ENCODE peak calls at places on chromosomes 2 and 18, in nine cellular contexts. One of them, this sample, is unnamed.

GRCh38 chr2:33904801-33905200 is 305.7 kb upstream of the FAM98A start:
- DNase-seq in IMR-90: no peak
- DNase-seq in Peyer's patch: no peak
- DNase-seq in spleen: no peak
- DNase-seq in stomach: no peak
- DNase-seq in tibial nerve: no peak
- DNase-seq in transverse colon: no peak
- DNase-seq in heart left ventricle: no peak
- DNase-seq in HCT116: no peak
- DNase-seq in this sample: no peak

GRCh38 chr18:43271593-43272432 is 5.5 kb downstream of the SYT4 start:
- DNase-seq in stomach: no peak
- DNase-seq in HCT116: peak; percentile 19
- DNase-seq in spleen: no peak
- DNase-seq in Peyer's patch: no peak
- DNase-seq in tibial nerve: no peak
- DNase-seq in transverse colon: no peak
- DNase-seq in IMR-90: peak; percentile 61
- DNase-seq in heart left ventricle: no peak
- DNase-seq in this sample: no peak

GRCh38 chr2:40528564-40528963 is 76.7 kb upstream of the SLC8A1 start:
- DNase-seq in Peyer's patch: no peak
- DNase-seq in IMR-90: no peak
- DNase-seq in HCT116: no peak
- DNase-seq in transverse colon: no peak
- DNase-seq in tibial nerve: no peak
- DNase-seq in stomach: no peak
- DNase-seq in spleen: no peak
- DNase-seq in heart left ventricle: no peak
- DNase-seq in this sample: no peak

GRCh38 chr2:75076088-75076487 is 117.6 kb downstream of the POLE4 start:
- DNase-seq in spleen: no peak
- DNase-seq in IMR-90: no peak
- DNase-seq in heart left ventricle: no peak
- DNase-seq in tibial nerve: no peak
- DNase-seq in stomach: no peak
- DNase-seq in Peyer's patch: no peak
- DNase-seq in HCT116: no peak
- DNase-seq in transverse colon: no peak
- DNase-seq in this sample: no peak

GRCh38 chr2:170394988-170395387 is 217.0 kb downstream of the MYO3B start:
- DNase-seq in spleen: no peak
- DNase-seq in IMR-90: no peak
- DNase-seq in tibial nerve: no peak
- DNase-seq in Peyer's patch: no peak
- DNase-seq in stomach: no peak
- DNase-seq in transverse colon: no peak
- DNase-seq in heart left ventricle: no peak
- DNase-seq in HCT116: no peak
- DNase-seq in this sample: no peak

GRCh38 chr2:187655001-187655400 is 100.8 kb upstream of the TFPI start:
- DNase-seq in stomach: no peak
- DNase-seq in spleen: no peak
- DNase-seq in transverse colon: no peak
- DNase-seq in IMR-90: no peak
- DNase-seq in heart left ventricle: no peak
- DNase-seq in HCT116: no peak
- DNase-seq in Peyer's patch: no peak
- DNase-seq in tibial nerve: no peak
- DNase-seq in this sample: no peak

GRCh38 chr18:14086459-14087231 is 45.6 kb downstream of the ZNF519 start:
- DNase-seq in stomach: no peak
- DNase-seq in IMR-90: peak; percentile 37
- DNase-seq in tibial nerve: no peak
- DNase-seq in spleen: no peak
- DNase-seq in Peyer's patch: no peak
- DNase-seq in heart left ventricle: no peak
- DNase-seq in transverse colon: no peak
- DNase-seq in HCT116: no peak
- DNase-seq in this sample: no peak

GRCh38 chr18:63994783-63995399 is 25.0 kb downstream of the SERPINB8 start:
- DNase-seq in tibial nerve: no peak
- DNase-seq in heart left ventricle: no peak
- DNase-seq in stomach: peak; percentile 55
- DNase-seq in IMR-90: peak; percentile 61
- DNase-seq in spleen: no peak
- DNase-seq in Peyer's patch: peak; percentile 23
- DNase-seq in HCT116: peak; percentile 22
- DNase-seq in transverse colon: peak; percentile 40
- DNase-seq in this sample: no peak

GRCh38 chr18:55264108-55264507 is 304.8 kb upstream of the CCDC68 start:
- DNase-seq in Peyer's patch: no peak
- DNase-seq in spleen: no peak
- DNase-seq in tibial nerve: no peak
- DNase-seq in IMR-90: peak; percentile 26
- DNase-seq in stomach: no peak
- DNase-seq in transverse colon: no peak
- DNase-seq in HCT116: no peak
- DNase-seq in heart left ventricle: no peak
- DNase-seq in this sample: no peak

GRCh38 chr18:78828131-78828530 is 151.5 kb upstream of the SALL3 start:
- DNase-seq in IMR-90: no peak
- DNase-seq in spleen: no peak
- DNase-seq in heart left ventricle: no peak
- DNase-seq in tibial nerve: no peak
- DNase-seq in stomach: no peak
- DNase-seq in Peyer's patch: no peak
- DNase-seq in transverse colon: no peak
- DNase-seq in HCT116: no peak
- DNase-seq in this sample: no peak

GRCh38 chr2:68964282-68964681 is 10.2 kb upstream of the GKN1 start:
- DNase-seq in transverse colon: no peak
- DNase-seq in tibial nerve: no peak
- DNase-seq in Peyer's patch: no peak
- DNase-seq in IMR-90: no peak
- DNase-seq in stomach: no peak
- DNase-seq in HCT116: no peak
- DNase-seq in heart left ventricle: no peak
- DNase-seq in spleen: no peak
- DNase-seq in this sample: no peak

GRCh38 chr2:130818809-130819208 is 17.9 kb upstream of the ARHGEF4 start:
- DNase-seq in heart left ventricle: no peak
- DNase-seq in Peyer's patch: no peak
- DNase-seq in IMR-90: no peak
- DNase-seq in stomach: no peak
- DNase-seq in HCT116: no peak
- DNase-seq in tibial nerve: no peak
- DNase-seq in transverse colon: no peak
- DNase-seq in spleen: peak; percentile 51
- DNase-seq in this sample: no peak

DNA sequence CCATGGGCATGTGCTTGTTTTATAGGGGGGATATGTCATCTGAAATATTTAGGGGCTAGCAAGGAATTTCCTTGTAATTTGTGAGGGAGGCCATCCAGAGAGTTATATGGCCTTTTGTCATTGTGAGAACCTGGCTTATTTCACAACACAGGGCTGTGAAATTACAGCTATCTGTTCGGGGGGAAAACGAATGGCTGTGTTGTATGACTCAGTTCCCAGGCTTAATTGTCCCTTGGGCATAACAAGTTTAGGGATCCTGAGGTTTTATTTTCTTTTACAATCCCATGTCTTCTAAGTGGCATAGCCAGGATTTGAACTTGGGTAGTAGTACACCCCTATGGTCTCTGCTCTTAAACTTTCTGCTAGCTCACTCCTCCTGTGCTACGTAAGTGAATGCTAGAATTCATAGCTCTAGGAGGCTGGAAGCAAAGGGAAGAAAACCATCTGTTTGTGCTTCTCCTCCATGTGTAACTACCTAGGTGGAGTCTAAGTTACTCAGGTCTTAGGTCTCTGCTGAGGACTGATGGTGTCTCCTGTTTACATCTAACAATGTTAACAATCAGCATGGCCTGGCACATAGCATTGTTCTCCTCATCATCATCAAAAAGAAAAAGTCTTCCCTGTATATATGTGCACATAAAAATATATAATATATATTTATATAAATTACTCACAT is 53.8 kb downstream of the SKA1 start:
- DNase-seq in spleen: no peak
- DNase-seq in IMR-90: no peak
- DNase-seq in tibial nerve: no peak
- DNase-seq in HCT116: no peak
- DNase-seq in stomach: no peak
- DNase-seq in heart left ventricle: no peak
- DNase-seq in Peyer's patch: no peak
- DNase-seq in transverse colon: no peak
- DNase-seq in this sample: no peak
- H3K9me3 ChIP-seq in spleen: peaks cover 13% of the 10 kb centered on the region
- H3K9me3 ChIP-seq in IMR-90: peaks cover 4% of the 10 kb centered on the region
- H3K9me3 ChIP-seq in tibial nerve: no peaks in the 10 kb centered on the region
- H3K9me3 ChIP-seq in HCT116: no peaks in the 10 kb centered on the region
- H3K9me3 ChIP-seq in stomach: peaks cover 13% of the 10 kb centered on the region
- H3K9me3 ChIP-seq in heart left ventricle: no peaks in the 10 kb centered on the region
- H3K9me3 ChIP-seq in Peyer's patch: no peaks in the 10 kb centered on the region
- H3K9me3 ChIP-seq in transverse colon: no peaks in the 10 kb centered on the region
- H3K9me3 ChIP-seq in this sample: no peaks in the 10 kb centered on the region

GRCh38 chr2:234969329-234970157 is 17.7 kb downstream of the SH3BP4 start:
- DNase-seq in heart left ventricle: no peak
- DNase-seq in tibial nerve: no peak
- DNase-seq in spleen: no peak
- DNase-seq in IMR-90: no peak
- DNase-seq in transverse colon: no peak
- DNase-seq in HCT116: no peak
- DNase-seq in Peyer's patch: no peak
- DNase-seq in stomach: no peak
- DNase-seq in this sample: no peak
- TF ChIP-seq POLR2A in heart left ventricle: no peak
- TF ChIP-seq POLR2A in tibial nerve: no peak
- TF ChIP-seq POLR2A in spleen: no peak
- TF ChIP-seq POLR2A in IMR-90: no peak
- TF ChIP-seq POLR2A in transverse colon: no peak
- TF ChIP-seq POLR2A in HCT116: no peak
- TF ChIP-seq POLR2A in Peyer's patch: no peak
- TF ChIP-seq POLR2A in stomach: no peak
- TF ChIP-seq POLR2A in this sample: no peak

GRCh38 chr2:240705204-240705781 is 13.6 kb downstream of the AQP12A start:
- DNase-seq in transverse colon: no peak
- DNase-seq in HCT116: no peak
- DNase-seq in tibial nerve: no peak
- DNase-seq in stomach: no peak
- DNase-seq in Peyer's patch: no peak
- DNase-seq in IMR-90: no peak
- DNase-seq in spleen: no peak
- DNase-seq in heart left ventricle: no peak
- DNase-seq in this sample: no peak

GRCh38 chr2:240711296-240711695 is 19.6 kb downstream of the AQP12A start:
- DNase-seq in stomach: no peak
- DNase-seq in heart left ventricle: no peak
- DNase-seq in tibial nerve: no peak
- DNase-seq in IMR-90: no peak
- DNase-seq in HCT116: no peak
- DNase-seq in transverse colon: no peak
- DNase-seq in spleen: peak; percentile 47
- DNase-seq in Peyer's patch: no peak
- DNase-seq in this sample: no peak

GRCh38 chr2:240707046-240707756 is 15.5 kb downstream of the AQP12A start:
- DNase-seq in IMR-90: no peak
- DNase-seq in stomach: no peak
- DNase-seq in heart left ventricle: no peak
- DNase-seq in HCT116: no peak
- DNase-seq in Peyer's patch: no peak
- DNase-seq in spleen: peak; percentile 43
- DNase-seq in tibial nerve: no peak
- DNase-seq in transverse colon: no peak
- DNase-seq in this sample: no peak

GRCh38 chr2:240707791-240708190 is 16.1 kb downstream of the AQP12A start:
- DNase-seq in IMR-90: no peak
- DNase-seq in spleen: no peak
- DNase-seq in stomach: no peak
- DNase-seq in transverse colon: no peak
- DNase-seq in HCT116: no peak
- DNase-seq in tibial nerve: no peak
- DNase-seq in heart left ventricle: no peak
- DNase-seq in Peyer's patch: no peak
- DNase-seq in this sample: no peak

GRCh38 chr2:240708457-240708856 is 16.8 kb downstream of the AQP12A start:
- DNase-seq in stomach: no peak
- DNase-seq in heart left ventricle: no peak
- DNase-seq in HCT116: no peak
- DNase-seq in spleen: no peak
- DNase-seq in Peyer's patch: no peak
- DNase-seq in transverse colon: no peak
- DNase-seq in tibial nerve: no peak
- DNase-seq in IMR-90: no peak
- DNase-seq in this sample: no peak
- H3K27me3 ChIP-seq in stomach: no peaks in the 10 kb centered on the region
- H3K27me3 ChIP-seq in heart left ventricle: peaks cover 32% of the 10 kb centered on the region
- H3K27me3 ChIP-seq in HCT116: no peaks in the 10 kb centered on the region
- H3K27me3 ChIP-seq in spleen: no peaks in the 10 kb centered on the region
- H3K27me3 ChIP-seq in Peyer's patch: no peaks in the 10 kb centered on the region
- H3K27me3 ChIP-seq in transverse colon: peaks cover 15% of the 10 kb centered on the region
- H3K27me3 ChIP-seq in tibial nerve: no peaks in the 10 kb centered on the region
- H3K27me3 ChIP-seq in IMR-90: peaks cover 45% of the 10 kb centered on the region
- H3K27me3 ChIP-seq in this sample: peaks cover 59% of the 10 kb centered on the region

GRCh38 chr18:68234676-68235075 is 480.2 kb downstream of the TMX3 start:
- DNase-seq in HCT116: no peak
- DNase-seq in Peyer's patch: no peak
- DNase-seq in IMR-90: peak; percentile 12
- DNase-seq in heart left ventricle: no peak
- DNase-seq in tibial nerve: no peak
- DNase-seq in transverse colon: no peak
- DNase-seq in stomach: no peak
- DNase-seq in spleen: no peak
- DNase-seq in this sample: no peak
- H3K9me3 ChIP-seq in HCT116: peaks cover 6% of the 10 kb centered on the region
- H3K9me3 ChIP-seq in Peyer's patch: no peaks in the 10 kb centered on the region
- H3K9me3 ChIP-seq in IMR-90: no peaks in the 10 kb centered on the region
- H3K9me3 ChIP-seq in heart left ventricle: no peaks in the 10 kb centered on the region
- H3K9me3 ChIP-seq in tibial nerve: no peaks in the 10 kb centered on the region
- H3K9me3 ChIP-seq in transverse colon: no peaks in the 10 kb centered on the region
- H3K9me3 ChIP-seq in stomach: no peaks in the 10 kb centered on the region
- H3K9me3 ChIP-seq in spleen: no peaks in the 10 kb centered on the region
- H3K9me3 ChIP-seq in this sample: no peaks in the 10 kb centered on the region

GRCh38 chr2:218216674-218217365 is at the start of gene ARPC2:
- DNase-seq in Peyer's patch: peak; percentile 94
- DNase-seq in stomach: peak; percentile 96
- DNase-seq in spleen: peak; percentile 100
- DNase-seq in IMR-90: peak; percentile 97
- DNase-seq in HCT116: peak; percentile 75
- DNase-seq in transverse colon: peak; percentile 96
- DNase-seq in heart left ventricle: peak; percentile 96
- DNase-seq in tibial nerve: peak; percentile 90
- DNase-seq in this sample: peak; percentile 78
- TF ChIP-seq POLR2A in Peyer's patch: peak; percentile 93
- TF ChIP-seq POLR2A in stomach: peak; percentile 30
- TF ChIP-seq POLR2A in spleen: no peak
- TF ChIP-seq POLR2A in IMR-90: peak; percentile 89
- TF ChIP-seq POLR2A in HCT116: peak; percentile 31
- TF ChIP-seq POLR2A in transverse colon: peak; percentile 95
- TF ChIP-seq POLR2A in heart left ventricle: peak; percentile 85
- TF ChIP-seq POLR2A in tibial nerve: peak; percentile 92
- TF ChIP-seq POLR2A in this sample: peak; percentile 92

This sample was measured in esophagus squamous epithelium.